ENCODE peak calls at places on chromosomes 16 and 17, in ten cellular contexts. D is A549, X is upper lobe of left lung, W is tibial nerve, F is stomach, H is transverse colon, C is H1, R is SK-N-SH, O is sigmoid colon, S is esophagus muscularis mucosa. Z is an unnamed sample.

GRCh38 chr16:82603784-82604411 is 22.9 kb upstream of the CDH13 start:
- DNase-seq in D (peak; percentile 18), X (no peak), W (no peak), F (peak; percentile 35), H (peak; percentile 29), C (no peak), R (no peak), O (no peak), S (no peak), Z (no peak)

GRCh38 chr16:77212736-77213541 is 13.7 kb downstream of the SYCE1L start:
- DNase-seq in D (peak; percentile 73), X (peak; percentile 94), W (peak; percentile 40), F (peak; percentile 62), H (peak; percentile 75), C (peak; percentile 92), R (peak; percentile 89), O (peak; percentile 78), S (no peak), Z (peak; percentile 83)

GRCh38 chr17:3974138-3974687 is 10.0 kb upstream of the ATP2A3 start:
- DNase-seq in D (no peak), X (no peak), W (no peak), F (no peak), H (no peak), C (no peak), R (peak; percentile 17), O (no peak), S (no peak), Z (peak; percentile 49)

GRCh38 chr16:82055728-82056549 is 20.9 kb downstream of the HSD17B2 start:
- DNase-seq in D (no peak), X (no peak), W (no peak), F (no peak), H (no peak), C (no peak), R (no peak), O (no peak), S (no peak), Z (no peak)

GRCh38 chr17:2259769-2260536 is 43.6 kb downstream of the SMG6 start:
- DNase-seq in D (no peak), X (no peak), W (no peak), F (no peak), H (peak; percentile 64), C (no peak), R (no peak), O (peak; percentile 74), S (no peak), Z (no peak)

GRCh38 chr16:53018834-53019416 is 33.8 kb downstream of the CHD9NB start:
- DNase-seq in D (no peak), X (no peak), W (no peak), F (no peak), H (no peak), C (no peak), R (no peak), O (no peak), S (no peak), Z (no peak)

GRCh38 chr16:74169687-74170522 is 126.7 kb upstream of the PSMD7 start:
- DNase-seq in D (peak; percentile 5), X (no peak), W (no peak), F (no peak), H (no peak), C (no peak), R (no peak), O (no peak), S (no peak), Z (no peak)

GRCh38 chr16:7755347-7755746 is 422.7 kb downstream of the RBFOX1 start:
- DNase-seq in D (no peak), X (no peak), W (no peak), F (no peak), H (no peak), C (no peak), R (no peak), O (no peak), S (no peak), Z (no peak)

GRCh38 chr17:80845863-80846671 is 145.6 kb upstream of the CHMP6 start:
- DNase-seq in D (no peak), X (peak; percentile 77), W (no peak), F (no peak), H (peak; percentile 53), C (no peak), R (no peak), O (peak; percentile 46), S (no peak), Z (peak; percentile 49)

GRCh38 chr17:65143899-65144590 is 6.9 kb downstream of the RGS9 start:
- DNase-seq in D (no peak), X (no peak), W (no peak), F (no peak), H (no peak), C (no peak), R (no peak), O (no peak), S (no peak), Z (no peak)

GRCh38 chr17:35577826-35578194 is 561 bp downstream of the PEX12 start:
- DNase-seq in D (no peak), X (no peak), W (no peak), F (no peak), H (peak; percentile 19), C (no peak), R (peak; percentile 22), O (no peak), S (no peak), Z (no peak)

GRCh38 chr17:41619162-41619933 is 5.0 kb downstream of the KRT17 start:
- DNase-seq in D (no peak), X (no peak), W (no peak), F (no peak), H (no peak), C (no peak), R (no peak), O (peak; percentile 40), S (no peak), Z (no peak)

GRCh38 chr16:12225816-12226480 is 249.4 kb downstream of the SNX29 start:
- DNase-seq in D (no peak), X (no peak), W (no peak), F (no peak), H (no peak), C (no peak), R (no peak), O (no peak), S (no peak), Z (no peak)
- TF ChIP-seq EP300 in D (no peak), X (no peak), W (no peak), F (no peak), H (no peak), C (no peak), R (no peak), O (no peak), S (no peak), Z (no peak)

GRCh38 chr17:7845359-7846062 is 9.4 kb upstream of the TMEM88 start:
- DNase-seq in D (no peak), X (peak; percentile 66), W (no peak), F (no peak), H (no peak), C (no peak), R (no peak), O (peak; percentile 69), S (no peak), Z (no peak)
- H3K4me3 ChIP-seq in D (peak overlapping the region; percentile 80), X (peak overlapping the region; percentile 85), W (peak overlapping the region; percentile 59), F (peak overlapping the region; percentile 67), H (peak overlapping the region; percentile 78), C (peak overlapping the region; percentile 90), R (peak overlapping the region; percentile 67), O (peak overlapping the region; percentile 61), S (peak overlapping the region; percentile 72), Z (peak overlapping the region; percentile 76)

GRCh38 chr17:32009262-32009542 is 2.0 kb downstream of the LRRC37B start:
- DNase-seq in D (no peak), X (no peak), W (no peak), F (no peak), H (no peak), C (no peak), R (no peak), O (no peak), S (no peak), Z (no peak)

GRCh38 chr17:32006957-32007462 is at the start of gene LRRC37B:
- DNase-seq in D (peak; percentile 88), X (peak; percentile 99), W (peak; percentile 84), F (peak; percentile 91), H (peak; percentile 92), C (peak; percentile 98), R (peak; percentile 92), O (peak; percentile 92), S (peak; percentile 97), Z (peak; percentile 91)

GRCh38 chr17:32010114-32010513 is 2.9 kb downstream of the LRRC37B start:
- DNase-seq in D (no peak), X (no peak), W (no peak), F (no peak), H (no peak), C (no peak), R (no peak), O (no peak), S (no peak), Z (no peak)

DNA sequence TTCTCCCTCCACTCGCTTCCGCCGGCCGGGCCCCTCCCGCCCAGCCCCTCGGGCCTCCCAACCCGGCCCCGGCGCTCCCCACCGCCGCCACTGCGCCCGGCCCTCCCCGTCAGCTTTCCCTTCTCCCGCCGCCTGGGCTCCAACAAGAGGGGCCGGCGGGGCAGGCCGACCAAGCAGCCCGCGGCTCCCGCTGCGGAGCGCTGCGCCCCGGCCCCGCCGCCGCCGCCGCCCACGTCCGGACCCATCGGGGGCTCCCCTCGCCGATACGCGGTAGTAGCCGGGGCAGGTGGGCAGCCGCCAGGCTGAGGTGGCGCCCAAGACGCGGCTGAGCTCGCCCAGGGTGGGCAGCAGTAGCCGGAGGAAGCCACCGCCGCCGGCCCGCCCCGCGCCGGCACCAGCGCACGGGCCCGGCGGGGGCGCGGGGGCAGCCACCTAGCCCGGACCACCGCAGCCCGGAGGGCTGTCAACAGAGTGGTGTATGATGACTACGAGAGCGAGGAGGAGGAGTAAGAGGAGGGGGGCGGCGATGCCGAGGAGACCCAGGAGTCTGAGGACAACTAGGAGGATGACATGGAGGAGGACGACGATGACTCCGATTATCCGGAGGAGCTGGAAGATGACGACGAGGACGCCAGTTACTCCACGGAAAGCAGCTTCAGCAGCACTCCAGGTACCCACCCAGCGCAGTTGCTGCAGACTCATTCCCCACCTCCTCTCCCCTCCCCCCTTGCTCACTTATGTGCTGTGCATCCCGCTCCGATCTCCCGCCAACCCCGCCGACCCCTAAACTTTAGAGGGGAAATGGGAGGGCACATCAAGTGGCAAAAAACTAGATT is 498 bp downstream of the LRRC37B start:
- DNase-seq in D (peak; percentile 48), X (no peak), W (no peak), F (no peak), H (peak; percentile 28), C (peak; percentile 77), R (peak; percentile 73), O (no peak), S (no peak), Z (no peak)
- TF ChIP-seq CTCF in D (no peak), X (no peak), W (no peak), F (no peak), H (no peak), C (no peak), R (no peak), O (no peak), S (no peak), Z (no peak)

DNA sequence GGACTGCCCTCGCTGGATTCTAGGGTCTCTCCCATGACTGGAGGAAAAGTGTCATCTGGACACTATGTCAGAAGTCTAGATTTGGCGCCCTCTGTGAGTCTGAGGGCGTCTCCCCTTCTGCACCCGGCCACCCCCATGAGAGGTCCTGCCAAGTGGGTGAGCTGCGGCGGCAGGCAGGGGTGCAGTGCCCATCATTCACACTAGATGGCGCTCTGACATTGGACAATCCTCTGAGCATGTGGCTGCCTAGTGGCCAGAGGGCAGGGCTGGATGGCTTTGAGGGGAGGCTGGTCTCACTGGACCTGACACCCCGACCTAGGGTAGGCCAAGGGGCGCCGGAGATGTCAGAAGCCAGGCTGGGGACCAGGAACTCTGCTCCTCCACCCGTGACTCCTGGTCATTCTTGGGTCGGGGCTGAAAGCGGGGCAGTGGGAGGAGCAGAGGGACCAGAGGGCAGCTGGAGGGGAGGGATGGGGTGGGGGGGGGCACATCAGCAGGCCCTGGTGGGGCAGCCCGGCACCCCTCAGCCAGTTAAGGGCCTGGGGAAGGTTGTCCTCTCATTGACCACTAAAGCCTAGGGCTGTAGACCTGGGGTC is 28.0 kb downstream of the MRM1 start:
- DNase-seq in D (peak; percentile 81), X (peak; percentile 85), W (peak; percentile 66), F (peak; percentile 79), H (peak; percentile 80), C (peak; percentile 99), R (peak; percentile 89), O (peak; percentile 83), S (no peak), Z (peak; percentile 84)
- TF ChIP-seq EP300 in D (no peak), X (no peak), W (no peak), F (no peak), H (no peak), C (no peak), R (no peak), O (no peak), S (no peak), Z (no peak)

Z was measured in suprapubic skin.